ENCODE peak calls at places on chromosomes 11 and 22, in nine cellular contexts. X is fibroblast of the aortic adventitia, T is MM.1S, Y is GM12878, L is epithelial cell of esophagus, H is kidney epithelial cell, E is AG04450, G is HepG2, K is IMR-90. Q is an unnamed sample.

GRCh38 chr22:17257091-17257490 is 37.9 kb upstream of the ADA2 start:
- DNase-seq in G (no peak), Y (no peak), K (no peak), L (no peak), X (no peak), H (no peak), E (no peak), T (no peak), Q (no peak)

GRCh38 chr11:6353367-6353987 is 33.2 kb upstream of the CAVIN3 start:
- DNase-seq in T (peak), G (peak), K (peak), E (no peak), L (peak), Y (peak), H (peak), X (peak), Q (peak)

GRCh38 chr22:39985383-39986045 is 9.2 kb upstream of the FAM83F start:
- DNase-seq in T (no peak), X (no peak), Y (no peak), H (no peak), L (peak), E (no peak), G (no peak), K (no peak), Q (no peak)

GRCh38 chr11:61482513-61482912 is 26.0 kb upstream of the LRRC10B start:
- DNase-seq in T (no peak), L (no peak), K (no peak), G (no peak), Y (no peak), X (no peak), E (no peak), H (no peak), Q (no peak)

GRCh38 chr11:72321381-72321996 is 77.5 kb upstream of the PHOX2A start:
- DNase-seq in G (peak), Y (no peak), X (peak), T (no peak), E (no peak), K (peak), L (peak), H (peak), Q (no peak)

GRCh38 chr22:33597274-33597985 is 322.8 kb downstream of the LARGE1 start:
- DNase-seq in L (no peak), Y (no peak), H (no peak), G (no peak), T (no peak), K (no peak), X (no peak), E (no peak), Q (no peak)

GRCh38 chr11:612201-612960 is 3.4 kb downstream of the IRF7 start:
- DNase-seq in L (peak), Y (no peak), K (peak), G (peak), E (no peak), T (no peak), X (no peak), H (no peak), Q (no peak)

GRCh38 chr11:45098929-45099328 is 47.5 kb upstream of the PRDM11 start:
- DNase-seq in L (no peak), K (no peak), E (no peak), T (no peak), X (no peak), G (no peak), H (no peak), Y (no peak), Q (no peak)

GRCh38 chr11:61121917-61122316 is 19.6 kb downstream of the CD5 start:
- DNase-seq in E (no peak), K (no peak), X (no peak), H (no peak), Y (no peak), L (peak), G (no peak), T (no peak), Q (no peak)

GRCh38 chr11:88089134-88089533 is 86.1 kb downstream of the RAB38 start:
- DNase-seq in K (no peak), E (no peak), Y (no peak), T (no peak), G (no peak), L (no peak), X (no peak), H (no peak), Q (no peak)

GRCh38 chr11:1782831-1783724 is 19.4 kb upstream of the CTSD start:
- DNase-seq in T (no peak), G (no peak), L (no peak), E (no peak), K (peak), H (peak), Y (no peak), X (peak), Q (peak)

GRCh38 chr11:74004694-74005615 is 3.9 kb downstream of the UCP3 start:
- DNase-seq in T (peak), X (no peak), Y (no peak), H (no peak), G (no peak), K (no peak), E (no peak), L (no peak), Q (no peak)

GRCh38 chr11:112932593-112932992 is 28.6 kb upstream of the NCAM1 start:
- DNase-seq in H (no peak), Y (no peak), E (no peak), T (no peak), K (no peak), G (no peak), X (no peak), L (no peak), Q (no peak)

GRCh38 chr11:73931039-73931645 is 19.7 kb upstream of the DNAJB13 start:
- DNase-seq in K (peak), L (peak), H (peak), T (peak), G (peak), X (peak), E (peak), Y (no peak), Q (peak)

GRCh38 chr11:106156290-106156937 is 79.0 kb downstream of the AASDHPPT start:
- DNase-seq in X (peak), H (peak), L (peak), G (peak), K (peak), Y (peak), E (peak), T (peak), Q (peak)

GRCh38 chr11:125378083-125378482 is 118.0 kb downstream of the FEZ1 start:
- DNase-seq in L (no peak), Y (no peak), T (no peak), G (no peak), X (no peak), E (no peak), K (no peak), H (no peak), Q (no peak)

GRCh38 chr11:1152316-1153104 is 5.2 kb upstream of the MUC5AC start:
- DNase-seq in E (peak), X (peak), K (peak), L (no peak), G (peak), Y (no peak), H (peak), T (no peak), Q (no peak)

GRCh38 chr22:39292561-39293074 is 26.8 kb downstream of the RPL3 start:
- DNase-seq in L (peak), K (peak), H (peak), E (peak), Y (no peak), T (no peak), X (peak), G (peak), Q (peak)

GRCh38 chr11:82757660-82758301 is 24.1 kb upstream of the FAM181B start:
- DNase-seq in G (no peak), H (no peak), Y (no peak), X (no peak), E (no peak), K (no peak), L (no peak), T (peak), Q (no peak)

GRCh38 chr22:38941488-38941987 is 15.9 kb upstream of the APOBEC3A start:
- DNase-seq in Y (peak), X (no peak), G (no peak), T (peak), L (no peak), E (no peak), K (no peak), H (no peak), Q (no peak)

GRCh38 chr11:107017433-107018227 is 646 bp downstream of the GUCY1A2 start:
- DNase-seq in K (no peak), E (no peak), Y (no peak), H (no peak), T (peak), X (no peak), G (peak), L (peak), Q (no peak)

GRCh38 chr11:2684581-2684980 is 15.2 kb downstream of the KCNQ1OT1 start:
- DNase-seq in E (no peak), Y (no peak), G (no peak), T (no peak), K (no peak), L (no peak), X (no peak), H (no peak), Q (no peak)

GRCh38 chr11:35529971-35530495 is 4.6 kb upstream of the PAMR1 start:
- DNase-seq in Y (no peak), X (peak), E (peak), G (no peak), H (peak), L (peak), T (no peak), K (peak), Q (peak)

GRCh38 chr11:123308077-123308476 is 113.0 kb upstream of the CLMP start:
- DNase-seq in G (no peak), Y (peak), X (peak), E (no peak), K (peak), L (no peak), T (peak), H (no peak), Q (peak)

GRCh38 chr22:32378703-32379272 is 21.1 kb downstream of the RFPL3 start:
- DNase-seq in L (peak), T (no peak), Y (no peak), G (peak), K (peak), H (no peak), E (no peak), X (no peak), Q (no peak)

GRCh38 chr11:22780914-22781593 is 48.5 kb downstream of the SVIP start:
- DNase-seq in X (no peak), Y (no peak), T (peak), H (no peak), G (no peak), E (no peak), L (no peak), K (no peak), Q (no peak)

GRCh38 chr11:19573666-19574065 is 139.0 kb upstream of the NAV2 start:
- DNase-seq in L (no peak), K (no peak), Y (no peak), G (no peak), E (no peak), X (no peak), H (no peak), T (no peak), Q (no peak)

GRCh38 chr11:35147273-35147672 is 8.3 kb downstream of the CD44 start:
- DNase-seq in H (no peak), T (no peak), Y (no peak), G (no peak), X (no peak), K (no peak), L (no peak), E (no peak), Q (no peak)

GRCh38 chr11:46390331-46391171 is 1.0 kb downstream of the CHRM4 start:
- DNase-seq in X (no peak), T (no peak), K (no peak), L (no peak), H (no peak), G (no peak), Y (no peak), E (no peak), Q (no peak)

GRCh38 chr22:20567993-20568417 is 60.6 kb downstream of the MED15 start:
- DNase-seq in E (no peak), T (no peak), X (peak), L (peak), H (no peak), K (peak), Y (no peak), G (no peak), Q (peak)
- TF ChIP-seq CTCF in E (peak), T (no peak), X (peak), L (peak), H (peak), K (peak), Y (no peak), G (peak), Q (peak)

DNA sequence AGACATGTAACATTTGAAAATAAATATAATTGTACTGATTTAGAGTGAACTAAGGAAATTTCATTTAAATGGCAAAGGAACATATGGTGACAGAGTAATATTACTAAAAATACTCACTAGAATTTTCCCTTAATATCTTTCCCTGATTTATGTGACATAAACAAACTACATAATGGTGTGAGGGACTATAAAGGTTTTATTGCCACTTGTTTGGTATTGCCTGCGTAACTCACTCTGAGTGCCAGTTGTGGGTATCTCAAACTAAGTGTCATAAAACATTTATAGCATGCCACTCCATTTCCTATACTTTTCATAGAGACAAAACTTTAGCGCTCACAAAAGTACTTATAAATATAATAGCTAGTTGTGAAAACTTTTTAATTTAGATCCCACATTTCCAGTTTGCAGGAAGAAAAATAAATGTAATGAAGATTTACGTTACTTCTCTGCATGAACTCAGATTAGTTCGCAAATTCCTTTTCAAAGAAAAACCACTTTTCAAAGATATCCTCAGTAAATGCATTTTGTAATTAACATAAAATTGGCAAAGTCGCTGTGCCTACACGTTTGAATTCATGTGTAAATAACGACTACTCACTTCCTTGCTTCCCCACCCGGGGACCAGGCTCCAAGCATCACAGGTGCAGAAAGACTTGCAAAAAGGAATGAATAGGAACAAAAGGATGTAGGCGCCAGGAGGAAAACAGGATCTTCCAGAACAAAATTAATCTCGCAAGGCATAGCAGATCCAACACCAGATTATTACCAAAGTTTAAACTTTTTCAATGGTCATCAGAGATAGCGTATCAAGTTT is 1.6 kb upstream of the QSER1 start:
- DNase-seq in E (no peak), K (no peak), T (no peak), X (no peak), L (peak), G (no peak), Y (no peak), H (no peak), Q (no peak)
- H3K4me3 ChIP-seq in E (no peak), K (no peak), T (no peak), X (no peak), L (peak), G (peak), Y (peak), H (no peak), Q (no peak)

GRCh38 chr11:108592591-108593213 is 866 bp downstream of the EXPH5 start:
- DNase-seq in G (no peak), K (no peak), T (peak), X (no peak), H (no peak), L (peak), E (no peak), Y (no peak), Q (no peak)
- TF ChIP-seq CTCF in G (no peak), K (no peak), T (no peak), X (no peak), H (no peak), L (no peak), E (no peak), Y (no peak), Q (no peak)

DNA sequence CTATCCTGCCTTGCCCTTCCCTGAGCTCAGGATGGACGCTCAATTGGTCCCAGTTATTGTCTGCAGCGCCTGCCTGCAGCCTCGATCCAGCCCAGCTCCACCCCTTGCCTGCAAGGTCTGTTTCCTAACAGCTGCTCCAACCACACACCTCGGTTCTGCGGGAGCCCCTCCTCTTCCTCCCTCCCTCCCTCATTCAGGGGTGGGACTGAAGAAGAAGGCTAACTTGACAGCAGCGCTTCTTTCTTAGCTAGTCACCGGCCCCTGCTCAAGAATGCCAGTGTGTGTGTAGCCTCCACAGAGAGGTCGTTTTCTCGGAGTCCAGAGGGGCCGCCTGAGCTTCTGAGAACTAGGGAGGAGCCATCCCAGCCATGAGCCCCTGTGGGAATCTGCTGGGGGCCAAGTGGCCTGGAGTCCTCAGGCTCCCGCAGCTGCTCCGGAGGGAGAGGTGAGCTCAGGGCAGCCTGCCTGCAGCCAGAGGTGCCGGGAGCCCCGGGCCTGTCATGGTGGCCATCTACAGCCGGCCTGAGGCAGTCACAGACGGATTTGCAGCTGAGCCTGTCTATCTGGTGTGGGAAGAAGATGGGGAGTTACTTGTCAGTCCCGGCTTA is 36.1 kb downstream of the LIMK2 start:
- DNase-seq in X (peak), K (peak), H (peak), L (peak), E (peak), G (no peak), T (peak), Y (no peak), Q (peak)
- H3K4me3 ChIP-seq in X (peak), K (peak), H (peak), L (peak), E (peak), G (no peak), T (no peak), Y (no peak), Q (peak)

GRCh38 chr11:128548655-128549255 is 38.6 kb downstream of the ETS1 start:
- DNase-seq in T (no peak), X (no peak), K (peak), E (no peak), H (no peak), L (no peak), Y (no peak), G (no peak), Q (no peak)
- TF ChIP-seq CTCF in T (no peak), X (no peak), K (no peak), E (no peak), H (no peak), L (no peak), Y (no peak), G (no peak), Q (no peak)

DNA sequence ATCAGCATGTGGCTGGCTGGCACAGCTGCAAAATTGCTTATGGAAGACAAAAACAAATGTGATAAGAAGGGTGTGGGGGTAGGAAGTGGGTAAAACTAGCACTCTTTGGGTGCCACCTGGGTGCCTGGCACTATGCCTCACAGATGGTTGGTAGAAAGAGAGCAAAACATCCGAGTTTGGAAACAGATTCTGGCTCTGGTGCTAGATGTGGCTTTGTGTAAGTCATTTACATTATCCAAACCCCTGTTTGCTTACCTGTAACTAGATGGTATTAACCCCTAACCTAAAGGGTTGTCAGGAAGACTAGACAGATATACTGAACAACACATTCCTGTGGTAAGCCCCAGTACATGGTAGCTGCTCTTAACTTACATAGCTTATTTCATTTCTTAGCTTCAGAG is 905.6 kb downstream of the DLG2 start:
- DNase-seq in H (no peak), K (no peak), G (no peak), Y (no peak), E (no peak), X (no peak), L (no peak), T (peak), Q (no peak)
- H3K4me3 ChIP-seq in H (no peak), K (no peak), G (no peak), Y (no peak), E (no peak), X (no peak), L (no peak), T (peak), Q (no peak)

Q was measured in retinal pigment epithelial cell.